ENCODE peak calls at places on chromosome 22, in nine cellular contexts. One of them, this sample, is unnamed.

GRCh38 chr22:27258773-27259172 is 542.8 kb downstream of the MN1 start:
- DNase-seq in endothelial cell: peak
- DNase-seq in psoas muscle: no peak
- DNase-seq in astrocyte of the cerebellum: no peak
- DNase-seq in CD4-positive, alpha-beta T cell: no peak
- DNase-seq in brain microvascular endothelial cell: no peak
- DNase-seq in mesothelial cell of epicardium: no peak
- DNase-seq in omental fat pad: no peak
- DNase-seq in cardiac fibroblast: no peak
- DNase-seq in this sample: no peak

GRCh38 chr22:35547993-35548761 is 7.5 kb downstream of the RASD2 start:
- DNase-seq in endothelial cell: no peak
- DNase-seq in psoas muscle: no peak
- DNase-seq in astrocyte of the cerebellum: no peak
- DNase-seq in CD4-positive, alpha-beta T cell: no peak
- DNase-seq in brain microvascular endothelial cell: no peak
- DNase-seq in mesothelial cell of epicardium: no peak
- DNase-seq in omental fat pad: no peak
- DNase-seq in cardiac fibroblast: peak
- DNase-seq in this sample: no peak

GRCh38 chr22:29861672-29862297 is 21.2 kb upstream of the MTMR3 start:
- DNase-seq in endothelial cell: no peak
- DNase-seq in psoas muscle: no peak
- DNase-seq in astrocyte of the cerebellum: no peak
- DNase-seq in CD4-positive, alpha-beta T cell: no peak
- DNase-seq in brain microvascular endothelial cell: no peak
- DNase-seq in mesothelial cell of epicardium: no peak
- DNase-seq in omental fat pad: no peak
- DNase-seq in cardiac fibroblast: no peak
- DNase-seq in this sample: no peak

GRCh38 chr22:30017375-30017774 is 62.9 kb upstream of the HORMAD2 start:
- DNase-seq in endothelial cell: no peak
- DNase-seq in psoas muscle: no peak
- DNase-seq in astrocyte of the cerebellum: no peak
- DNase-seq in CD4-positive, alpha-beta T cell: no peak
- DNase-seq in brain microvascular endothelial cell: no peak
- DNase-seq in mesothelial cell of epicardium: no peak
- DNase-seq in omental fat pad: no peak
- DNase-seq in cardiac fibroblast: no peak
- DNase-seq in this sample: no peak

GRCh38 chr22:36267896-36268485 is 15.1 kb downstream of the APOL1 start:
- DNase-seq in endothelial cell: no peak
- DNase-seq in psoas muscle: no peak
- DNase-seq in astrocyte of the cerebellum: no peak
- DNase-seq in CD4-positive, alpha-beta T cell: no peak
- DNase-seq in brain microvascular endothelial cell: no peak
- DNase-seq in mesothelial cell of epicardium: no peak
- DNase-seq in omental fat pad: no peak
- DNase-seq in cardiac fibroblast: no peak
- DNase-seq in this sample: no peak

GRCh38 chr22:36175892-36176291 is 15.3 kb upstream of the APOL3 start:
- DNase-seq in endothelial cell: no peak
- DNase-seq in psoas muscle: no peak
- DNase-seq in astrocyte of the cerebellum: no peak
- DNase-seq in CD4-positive, alpha-beta T cell: no peak
- DNase-seq in brain microvascular endothelial cell: no peak
- DNase-seq in mesothelial cell of epicardium: no peak
- DNase-seq in omental fat pad: no peak
- DNase-seq in cardiac fibroblast: no peak
- DNase-seq in this sample: no peak

GRCh38 chr22:32622004-32622761 is 147.6 kb downstream of the FBXO7 start:
- DNase-seq in endothelial cell: peak
- DNase-seq in psoas muscle: peak
- DNase-seq in astrocyte of the cerebellum: peak
- DNase-seq in CD4-positive, alpha-beta T cell: no peak
- DNase-seq in brain microvascular endothelial cell: peak
- DNase-seq in mesothelial cell of epicardium: no peak
- DNase-seq in omental fat pad: no peak
- DNase-seq in cardiac fibroblast: peak
- DNase-seq in this sample: no peak

GRCh38 chr22:24485608-24486007 is 9.5 kb upstream of the UPB1 start:
- DNase-seq in endothelial cell: no peak
- DNase-seq in psoas muscle: no peak
- DNase-seq in astrocyte of the cerebellum: no peak
- DNase-seq in CD4-positive, alpha-beta T cell: no peak
- DNase-seq in brain microvascular endothelial cell: no peak
- DNase-seq in mesothelial cell of epicardium: no peak
- DNase-seq in omental fat pad: no peak
- DNase-seq in cardiac fibroblast: no peak
- DNase-seq in this sample: no peak

GRCh38 chr22:23281406-23282088 is 101.2 kb downstream of the BCR start:
- DNase-seq in endothelial cell: peak
- DNase-seq in psoas muscle: peak
- DNase-seq in astrocyte of the cerebellum: peak
- DNase-seq in CD4-positive, alpha-beta T cell: peak
- DNase-seq in brain microvascular endothelial cell: peak
- DNase-seq in mesothelial cell of epicardium: peak
- DNase-seq in omental fat pad: peak
- DNase-seq in cardiac fibroblast: peak
- DNase-seq in this sample: peak

DNA sequence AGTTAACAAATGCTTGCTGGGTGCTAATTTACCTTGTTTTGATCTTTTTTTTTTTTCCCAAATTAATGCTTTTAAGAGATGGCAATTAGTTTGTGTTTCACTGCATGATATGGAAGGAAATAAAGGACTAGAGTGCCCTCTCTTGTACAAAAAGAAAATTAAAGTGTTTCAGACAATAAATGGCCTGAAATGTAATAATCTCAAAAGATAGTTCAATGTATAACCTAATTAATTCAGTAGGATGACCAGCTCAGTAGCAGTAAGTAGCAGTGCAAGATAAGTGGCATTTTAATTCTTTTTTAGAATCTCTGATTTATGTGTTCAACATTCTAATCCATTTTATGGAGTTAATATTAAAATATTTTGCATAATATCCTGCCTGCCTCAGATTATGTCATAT is 39.9 kb upstream of the MYO18B start:
- DNase-seq in endothelial cell: no peak
- DNase-seq in psoas muscle: no peak
- DNase-seq in astrocyte of the cerebellum: peak
- DNase-seq in CD4-positive, alpha-beta T cell: no peak
- DNase-seq in brain microvascular endothelial cell: no peak
- DNase-seq in mesothelial cell of epicardium: no peak
- DNase-seq in omental fat pad: no peak
- DNase-seq in cardiac fibroblast: peak
- DNase-seq in this sample: no peak
- TF ChIP-seq CTCF in endothelial cell: no peak
- TF ChIP-seq CTCF in psoas muscle: peak
- TF ChIP-seq CTCF in astrocyte of the cerebellum: peak
- TF ChIP-seq CTCF in CD4-positive, alpha-beta T cell: no peak
- TF ChIP-seq CTCF in brain microvascular endothelial cell: peak
- TF ChIP-seq CTCF in mesothelial cell of epicardium: no peak
- TF ChIP-seq CTCF in omental fat pad: no peak
- TF ChIP-seq CTCF in cardiac fibroblast: peak
- TF ChIP-seq CTCF in this sample: no peak

DNA sequence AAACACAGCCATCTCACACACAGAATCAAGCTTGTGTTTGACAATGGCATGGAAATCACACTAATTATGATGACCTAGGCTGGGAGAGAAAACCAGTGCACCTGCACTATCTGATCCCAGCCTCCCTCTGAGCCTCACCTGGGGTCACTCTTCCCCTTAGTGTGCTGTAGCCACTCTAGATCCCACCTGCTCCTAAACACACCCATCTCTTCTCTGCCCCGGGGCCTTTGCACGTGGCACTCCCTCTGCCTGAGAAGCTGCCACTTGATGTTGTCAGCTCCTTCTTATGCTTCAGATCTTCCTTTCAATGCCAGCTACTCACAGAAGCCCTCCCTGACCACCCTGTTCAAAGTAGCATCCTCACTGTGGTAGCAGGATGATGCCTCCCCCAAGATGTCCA is 42.9 kb upstream of the NFAM1 start:
- DNase-seq in endothelial cell: no peak
- DNase-seq in psoas muscle: no peak
- DNase-seq in astrocyte of the cerebellum: no peak
- DNase-seq in CD4-positive, alpha-beta T cell: no peak
- DNase-seq in brain microvascular endothelial cell: no peak
- DNase-seq in mesothelial cell of epicardium: no peak
- DNase-seq in omental fat pad: no peak
- DNase-seq in cardiac fibroblast: no peak
- DNase-seq in this sample: no peak
- TF ChIP-seq CTCF in endothelial cell: no peak
- TF ChIP-seq CTCF in psoas muscle: no peak
- TF ChIP-seq CTCF in astrocyte of the cerebellum: no peak
- TF ChIP-seq CTCF in CD4-positive, alpha-beta T cell: no peak
- TF ChIP-seq CTCF in brain microvascular endothelial cell: no peak
- TF ChIP-seq CTCF in mesothelial cell of epicardium: no peak
- TF ChIP-seq CTCF in omental fat pad: no peak
- TF ChIP-seq CTCF in cardiac fibroblast: no peak
- TF ChIP-seq CTCF in this sample: no peak

GRCh38 chr22:46335201-46336118 is at the start of gene TRMU:
- DNase-seq in endothelial cell: peak
- DNase-seq in psoas muscle: peak
- DNase-seq in astrocyte of the cerebellum: peak
- DNase-seq in CD4-positive, alpha-beta T cell: peak
- DNase-seq in brain microvascular endothelial cell: peak
- DNase-seq in mesothelial cell of epicardium: peak
- DNase-seq in omental fat pad: peak
- DNase-seq in cardiac fibroblast: peak
- DNase-seq in this sample: peak
- TF ChIP-seq CTCF in endothelial cell: no peak
- TF ChIP-seq CTCF in psoas muscle: peak
- TF ChIP-seq CTCF in astrocyte of the cerebellum: no peak
- TF ChIP-seq CTCF in CD4-positive, alpha-beta T cell: no peak
- TF ChIP-seq CTCF in brain microvascular endothelial cell: no peak
- TF ChIP-seq CTCF in mesothelial cell of epicardium: no peak
- TF ChIP-seq CTCF in omental fat pad: no peak
- TF ChIP-seq CTCF in cardiac fibroblast: no peak
- TF ChIP-seq CTCF in this sample: no peak

GRCh38 chr22:19775496-19776325 is 15.1 kb downstream of the TBX1 start:
- DNase-seq in endothelial cell: no peak
- DNase-seq in psoas muscle: no peak
- DNase-seq in astrocyte of the cerebellum: no peak
- DNase-seq in CD4-positive, alpha-beta T cell: no peak
- DNase-seq in brain microvascular endothelial cell: no peak
- DNase-seq in mesothelial cell of epicardium: no peak
- DNase-seq in omental fat pad: no peak
- DNase-seq in cardiac fibroblast: no peak
- DNase-seq in this sample: no peak

GRCh38 chr22:19774628-19775027 is 14.1 kb downstream of the TBX1 start:
- DNase-seq in endothelial cell: no peak
- DNase-seq in psoas muscle: no peak
- DNase-seq in astrocyte of the cerebellum: no peak
- DNase-seq in CD4-positive, alpha-beta T cell: no peak
- DNase-seq in brain microvascular endothelial cell: no peak
- DNase-seq in mesothelial cell of epicardium: no peak
- DNase-seq in omental fat pad: no peak
- DNase-seq in cardiac fibroblast: no peak
- DNase-seq in this sample: no peak

GRCh38 chr22:19779011-19779421 is 18.4 kb downstream of the TBX1 start:
- DNase-seq in endothelial cell: no peak
- DNase-seq in psoas muscle: no peak
- DNase-seq in astrocyte of the cerebellum: no peak
- DNase-seq in CD4-positive, alpha-beta T cell: no peak
- DNase-seq in brain microvascular endothelial cell: no peak
- DNase-seq in mesothelial cell of epicardium: no peak
- DNase-seq in omental fat pad: no peak
- DNase-seq in cardiac fibroblast: no peak
- DNase-seq in this sample: no peak

GRCh38 chr22:19773470-19774040 is 13.0 kb downstream of the TBX1 start:
- DNase-seq in endothelial cell: no peak
- DNase-seq in psoas muscle: peak
- DNase-seq in astrocyte of the cerebellum: no peak
- DNase-seq in CD4-positive, alpha-beta T cell: no peak
- DNase-seq in brain microvascular endothelial cell: no peak
- DNase-seq in mesothelial cell of epicardium: no peak
- DNase-seq in omental fat pad: no peak
- DNase-seq in cardiac fibroblast: no peak
- DNase-seq in this sample: no peak

GRCh38 chr22:19776433-19777031 is 16.0 kb downstream of the TBX1 start:
- DNase-seq in endothelial cell: no peak
- DNase-seq in psoas muscle: no peak
- DNase-seq in astrocyte of the cerebellum: no peak
- DNase-seq in CD4-positive, alpha-beta T cell: no peak
- DNase-seq in brain microvascular endothelial cell: no peak
- DNase-seq in mesothelial cell of epicardium: no peak
- DNase-seq in omental fat pad: no peak
- DNase-seq in cardiac fibroblast: no peak
- DNase-seq in this sample: no peak
- TF ChIP-seq CTCF in endothelial cell: no peak
- TF ChIP-seq CTCF in psoas muscle: no peak
- TF ChIP-seq CTCF in astrocyte of the cerebellum: no peak
- TF ChIP-seq CTCF in CD4-positive, alpha-beta T cell: no peak
- TF ChIP-seq CTCF in brain microvascular endothelial cell: no peak
- TF ChIP-seq CTCF in mesothelial cell of epicardium: no peak
- TF ChIP-seq CTCF in omental fat pad: no peak
- TF ChIP-seq CTCF in cardiac fibroblast: no peak
- TF ChIP-seq CTCF in this sample: no peak

DNA sequence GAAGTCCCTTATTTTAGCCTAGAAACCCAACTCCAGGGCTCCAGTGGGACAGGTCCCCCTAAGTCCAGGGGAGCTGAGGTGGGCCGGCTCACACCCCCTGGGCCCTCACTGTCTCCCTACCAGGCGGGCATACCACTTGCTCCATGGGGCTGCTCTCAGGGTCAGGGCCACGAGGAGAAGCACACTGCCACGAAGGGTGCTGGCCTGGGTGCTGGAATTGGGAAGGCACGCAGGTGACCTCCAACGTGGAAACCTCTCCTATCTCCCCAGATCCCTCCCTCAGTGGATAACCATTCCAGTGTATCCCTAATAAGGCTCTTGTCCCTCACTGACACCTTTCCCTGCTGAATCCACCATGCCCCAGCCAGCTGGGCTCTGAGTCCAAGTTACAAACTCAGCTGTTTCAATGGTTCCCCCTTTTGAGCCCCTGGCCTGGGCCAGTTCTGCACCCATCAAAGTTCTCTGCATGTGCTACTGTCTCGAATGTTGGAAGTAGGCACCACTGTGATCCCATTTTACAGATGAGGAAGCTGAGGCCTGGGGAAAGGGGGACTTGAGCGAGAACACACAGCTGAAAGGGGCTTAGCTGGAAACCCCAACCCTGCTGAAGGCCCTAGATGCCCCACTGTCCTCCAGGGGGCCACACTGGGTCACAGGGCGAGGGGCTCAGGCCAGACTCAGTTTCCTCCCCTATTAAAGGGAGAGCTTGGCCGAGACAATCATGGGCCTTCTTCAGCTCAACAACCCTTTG is 1.5 kb downstream of the SHISAL1 start:
- DNase-seq in endothelial cell: no peak
- DNase-seq in psoas muscle: no peak
- DNase-seq in astrocyte of the cerebellum: no peak
- DNase-seq in CD4-positive, alpha-beta T cell: no peak
- DNase-seq in brain microvascular endothelial cell: no peak
- DNase-seq in mesothelial cell of epicardium: no peak
- DNase-seq in omental fat pad: no peak
- DNase-seq in cardiac fibroblast: no peak
- DNase-seq in this sample: no peak
- TF ChIP-seq CTCF in endothelial cell: no peak
- TF ChIP-seq CTCF in psoas muscle: no peak
- TF ChIP-seq CTCF in astrocyte of the cerebellum: no peak
- TF ChIP-seq CTCF in CD4-positive, alpha-beta T cell: no peak
- TF ChIP-seq CTCF in brain microvascular endothelial cell: peak
- TF ChIP-seq CTCF in mesothelial cell of epicardium: no peak
- TF ChIP-seq CTCF in omental fat pad: no peak
- TF ChIP-seq CTCF in cardiac fibroblast: no peak
- TF ChIP-seq CTCF in this sample: no peak

This sample was measured in activated B cell treated with CpG ODN at 0.5 μM for 24 hours.